ENCODE peak calls at places on chromosome 2, in ten cellular contexts. D is aorta; U is GM06990; X is keratinocyte; K is kidney epithelial cell; Y is left lung; O is esophagus squamous epithelium; T is small intestine; Q is CD8-positive, alpha-beta T cell; F is tibial artery. N is an unnamed sample.

GRCh38 chr2:195636890-195637289 is 20.1 kb upstream of the SLC39A10 start:
- DNase-seq in D (no peak), U (no peak), X (no peak), K (peak; percentile 58), Y (no peak), O (no peak), T (no peak), Q (no peak), F (no peak), N (no peak)

GRCh38 chr2:150955231-150955630 is 306.4 kb downstream of the RBM43 start:
- DNase-seq in D (no peak), U (no peak), X (no peak), K (no peak), Y (peak; percentile 57), O (no peak), T (no peak), Q (no peak), F (no peak), N (no peak)

GRCh38 chr2:236565225-236565624 is 4.4 kb upstream of the ACKR3 start:
- DNase-seq in D (no peak), U (no peak), X (no peak), K (no peak), Y (no peak), O (no peak), T (peak; percentile 47), Q (no peak), F (no peak), N (no peak)

GRCh38 chr2:22449676-22450075 is 935.3 kb upstream of the KLHL29 start:
- DNase-seq in D (no peak), U (no peak), X (no peak), K (no peak), Y (no peak), O (no peak), T (no peak), Q (no peak), F (no peak), N (no peak)

GRCh38 chr2:104140361-104140760 is 713.6 kb upstream of the POU3F3 start:
- DNase-seq in D (no peak), U (no peak), X (no peak), K (no peak), Y (no peak), O (no peak), T (no peak), Q (no peak), F (no peak), N (no peak)

GRCh38 chr2:165634855-165635254 is 159.2 kb downstream of the GALNT3 start:
- DNase-seq in D (peak; percentile 44), U (no peak), X (no peak), K (no peak), Y (no peak), O (no peak), T (peak; percentile 22), Q (no peak), F (no peak), N (peak; percentile 9)

GRCh38 chr2:125698280-125698679 is 957.7 kb upstream of the GYPC start:
- DNase-seq in D (no peak), U (no peak), X (no peak), K (no peak), Y (no peak), O (no peak), T (no peak), Q (no peak), F (no peak), N (no peak)

GRCh38 chr2:213316001-213316735 is 31.9 kb downstream of the SPAG16 start:
- DNase-seq in D (no peak), U (no peak), X (no peak), K (no peak), Y (no peak), O (no peak), T (no peak), Q (no peak), F (no peak), N (peak; percentile 51)

GRCh38 chr2:172572981-172573380 is 17.1 kb downstream of the PDK1 start:
- DNase-seq in D (no peak), U (no peak), X (no peak), K (no peak), Y (no peak), O (no peak), T (no peak), Q (no peak), F (no peak), N (no peak)

GRCh38 chr2:95273911-95274290 is 348 bp upstream of the PROM2 start:
- DNase-seq in D (no peak), U (no peak), X (no peak), K (no peak), Y (peak; percentile 38), O (no peak), T (no peak), Q (no peak), F (no peak), N (no peak)

GRCh38 chr2:95276244-95276887 is 2.1 kb downstream of the PROM2 start:
- DNase-seq in D (no peak), U (no peak), X (no peak), K (no peak), Y (peak; percentile 67), O (no peak), T (no peak), Q (no peak), F (peak; percentile 62), N (no peak)

GRCh38 chr2:95274291-95275150 is at the start of gene PROM2:
- DNase-seq in D (no peak), U (no peak), X (no peak), K (no peak), Y (peak; percentile 84), O (no peak), T (peak; percentile 86), Q (no peak), F (peak; percentile 62), N (no peak)

GRCh38 chr2:95275601-95276243 is 1.5 kb downstream of the PROM2 start:
- DNase-seq in D (no peak), U (no peak), X (no peak), K (no peak), Y (peak; percentile 70), O (no peak), T (peak; percentile 47), Q (no peak), F (peak; percentile 59), N (peak; percentile 32)

GRCh38 chr2:95275151-95275515 is 884 bp downstream of the PROM2 start:
- DNase-seq in D (no peak), U (no peak), X (no peak), K (no peak), Y (peak; percentile 63), O (no peak), T (no peak), Q (no peak), F (peak; percentile 44), N (no peak)
- H3K4me3 ChIP-seq in D (no peak overlapping the region), U (no peak overlapping the region), X (peak overlapping the region; percentile 60), K (peak overlapping the region; percentile 1), Y (peak overlapping the region; percentile 4), O (peak overlapping the region; percentile 57), T (peak overlapping the region; percentile 12), Q (no peak overlapping the region), F (no peak overlapping the region), N (no peak overlapping the region)

DNA sequence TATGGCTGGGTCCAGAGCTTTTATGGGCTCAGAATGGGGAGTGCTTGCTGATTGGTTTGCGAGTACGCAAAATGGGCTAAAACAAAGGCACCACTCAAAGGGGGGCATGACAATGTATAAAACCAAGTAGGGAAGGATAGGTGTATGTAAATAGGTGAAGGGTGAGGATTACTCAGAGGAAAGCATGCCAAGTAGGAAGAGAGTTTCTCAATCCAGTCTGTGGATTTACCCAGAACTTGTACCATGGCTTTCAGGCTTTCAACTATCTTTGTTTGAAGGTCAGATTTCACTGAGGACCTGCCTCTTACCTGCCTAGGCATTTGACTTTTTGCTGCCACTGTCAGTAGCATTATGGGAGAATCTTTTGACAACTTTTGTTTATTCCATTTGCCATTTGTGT is 92.3 kb downstream of the RAB3GAP1 start:
- DNase-seq in D (no peak), U (no peak), X (no peak), K (no peak), Y (no peak), O (no peak), T (no peak), Q (no peak), F (no peak), N (no peak)
- H3K36me3 ChIP-seq in D (peaks cover 2% of the 10 kb centered on the region), U (peaks cover 7% of the 10 kb centered on the region), X (no peaks in the 10 kb centered on the region), K (peaks cover 2% of the 10 kb centered on the region), Y (no peaks in the 10 kb centered on the region), O (no peaks in the 10 kb centered on the region), T (no peaks in the 10 kb centered on the region), Q (peaks cover 4% of the 10 kb centered on the region), F (peaks cover 43% of the 10 kb centered on the region), N (peaks cover 52% of the 10 kb centered on the region)

GRCh38 chr2:238652771-238653157 is 195.1 kb upstream of the TWIST2 start:
- DNase-seq in D (no peak), U (no peak), X (no peak), K (no peak), Y (no peak), O (no peak), T (no peak), Q (no peak), F (peak; percentile 16), N (no peak)
- H3K27me3 ChIP-seq in D (no peaks in the 10 kb centered on the region), U (no peaks in the 10 kb centered on the region), X (peaks cover 3% of the 10 kb centered on the region), K (no peaks in the 10 kb centered on the region), Y (no peaks in the 10 kb centered on the region), O (no peaks in the 10 kb centered on the region), T (no peaks in the 10 kb centered on the region), Q (no peaks in the 10 kb centered on the region), F (no peaks in the 10 kb centered on the region), N (no peaks in the 10 kb centered on the region)

DNA sequence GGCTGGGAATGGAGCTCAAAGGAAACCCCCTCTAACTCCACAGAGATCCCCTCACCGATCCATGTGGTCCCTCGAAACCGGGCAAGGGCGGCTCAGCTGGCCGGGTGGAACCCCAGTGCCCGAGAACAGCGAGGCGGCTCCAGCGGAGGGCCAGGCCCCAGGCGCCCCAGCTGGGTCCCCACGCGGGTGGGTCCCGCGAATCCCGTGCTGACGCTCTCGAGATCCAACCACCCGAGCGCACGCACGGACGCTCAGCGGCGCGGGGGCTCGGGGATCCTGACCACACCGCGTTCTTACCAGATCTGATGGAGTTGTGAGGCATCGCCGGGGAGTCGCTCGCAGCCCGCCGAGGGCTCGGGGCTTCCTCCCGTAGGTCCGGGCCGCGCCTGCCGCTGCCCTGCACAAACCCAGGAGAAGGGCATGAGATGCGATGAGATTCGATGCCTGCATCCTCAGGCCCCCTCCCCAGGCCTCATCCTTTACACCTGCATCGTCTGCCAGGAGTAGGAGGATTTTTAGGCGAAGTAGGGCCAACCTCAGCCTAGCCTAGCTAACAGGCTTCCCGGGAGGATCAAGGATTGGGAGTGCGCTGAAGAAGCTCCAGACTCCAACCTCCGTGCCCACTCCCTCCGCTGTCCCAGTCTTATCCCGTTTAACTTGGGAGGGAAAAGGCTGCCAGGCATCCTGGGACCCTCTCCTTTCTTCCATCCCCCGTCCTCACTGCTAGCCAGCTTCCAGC is 479 bp downstream of the PAX8 start:
- DNase-seq in D (no peak), U (no peak), X (no peak), K (no peak), Y (no peak), O (no peak), T (no peak), Q (no peak), F (no peak), N (no peak)
- H3K4me3 ChIP-seq in D (no peak overlapping the region), U (no peak overlapping the region), X (no peak overlapping the region), K (peak overlapping the region; percentile 82), Y (no peak overlapping the region), O (no peak overlapping the region), T (no peak overlapping the region), Q (no peak overlapping the region), F (no peak overlapping the region), N (no peak overlapping the region)